ENCODE peak calls at places on chromosomes 2 and 18, in ten cellular contexts. L is heart left ventricle, G is brain microvascular endothelial cell, S is PC-3, X is ovary, B is body of pancreas, W is NB4, Z is tibial artery, E is fibroblast of pulmonary artery, I is thyroid gland. J is an unnamed sample.
A peak's percentile ranks its signal among the peaks of the same experiment; 100 is the strongest.

GRCh38 chr2:12236136-12236834 is 480.5 kb upstream of the TRIB2 start:
- DNase-seq in G (peak; percentile 45), B (no peak), Z (no peak), X (no peak), E (peak; percentile 62), W (no peak), S (no peak), I (no peak), L (no peak), J (no peak)

GRCh38 chr2:149064365-149064841 is 25.9 kb downstream of the LYPD6B start:
- DNase-seq in G (no peak), B (peak; percentile 42), S (no peak), Z (no peak), I (no peak), E (no peak), L (no peak), W (no peak), X (no peak), J (no peak)

GRCh38 chr2:174546519-174547506 is 50.8 kb downstream of the WIPF1 start:
- DNase-seq in S (peak; percentile 45), I (peak; percentile 36), Z (no peak), L (no peak), X (no peak), B (no peak), G (peak; percentile 45), W (peak; percentile 62), E (peak; percentile 60), J (peak; percentile 4)

GRCh38 chr2:201775326-201775725 is 5.4 kb downstream of the ALS2 start:
- DNase-seq in L (no peak), E (no peak), G (no peak), S (no peak), B (no peak), X (no peak), I (no peak), W (no peak), Z (no peak), J (no peak)

GRCh38 chr2:18600255-18600613 is 10.9 kb upstream of the NT5C1B start:
- DNase-seq in Z (no peak), G (no peak), E (no peak), W (no peak), B (no peak), X (no peak), S (no peak), I (no peak), L (no peak), J (no peak)

GRCh38 chr18:41977233-41977632 is 22.2 kb downstream of the PIK3C3 start:
- DNase-seq in X (no peak), B (no peak), I (no peak), Z (no peak), E (no peak), G (no peak), W (no peak), S (no peak), L (no peak), J (no peak)

GRCh38 chr18:63350230-63350629 is 16.8 kb downstream of the KDSR start:
- DNase-seq in W (no peak), G (no peak), Z (no peak), B (no peak), I (no peak), S (no peak), E (no peak), X (no peak), L (no peak), J (no peak)

GRCh38 chr2:203580846-203581245 is 45.7 kb upstream of the RAPH1 start:
- DNase-seq in X (no peak), Z (no peak), E (no peak), L (no peak), B (peak; percentile 19), W (no peak), I (peak; percentile 29), S (no peak), G (no peak), J (no peak)

GRCh38 chr2:215825709-215826108 is 187.6 kb downstream of the MREG start:
- DNase-seq in B (no peak), I (no peak), Z (no peak), G (no peak), X (no peak), E (no peak), L (no peak), S (no peak), W (no peak), J (no peak)

GRCh38 chr2:9488583-9489547 is 14.5 kb downstream of the IAH1 start:
- DNase-seq in L (no peak), B (no peak), Z (no peak), I (no peak), W (no peak), X (no peak), S (no peak), E (no peak), G (no peak), J (no peak)

GRCh38 chr2:38343212-38343611 is 33.9 kb downstream of the ATL2 start:
- DNase-seq in E (no peak), G (no peak), I (no peak), X (no peak), W (no peak), B (no peak), Z (no peak), S (no peak), L (no peak), J (no peak)

GRCh38 chr2:218644721-218645120 is 14.7 kb downstream of the ZNF142 start:
- DNase-seq in W (no peak), E (no peak), B (peak; percentile 36), L (no peak), X (no peak), Z (no peak), G (no peak), I (no peak), S (no peak), J (no peak)
- TF ChIP-seq CTCF in W (no peak), E (no peak), B (peak; percentile 26), L (no peak), X (no peak), Z (no peak), G (peak; percentile 5), I (no peak), S (peak; percentile 10), J (no peak)

GRCh38 chr2:103176289-103176915 is 414.6 kb downstream of the TMEM182 start:
- DNase-seq in W (no peak), Z (no peak), I (no peak), S (no peak), X (no peak), B (no peak), E (no peak), L (no peak), G (no peak), J (no peak)
- H3K4me3 ChIP-seq in W (no peak overlapping the region), Z (no peak overlapping the region), I (no peak overlapping the region), S (no peak overlapping the region), X (no peak overlapping the region), B (no peak overlapping the region), E (no peak overlapping the region), L (no peak overlapping the region), G (no peak overlapping the region), J (no peak overlapping the region)

GRCh38 chr2:237786936-237787335 is 11.6 kb upstream of the RBM44 start:
- DNase-seq in I (no peak), Z (no peak), W (no peak), L (no peak), X (no peak), B (no peak), S (no peak), E (no peak), G (no peak), J (no peak)

GRCh38 chr2:237797253-237797652 is 1.3 kb upstream of the RBM44 start:
- DNase-seq in Z (no peak), W (no peak), E (no peak), L (no peak), G (no peak), S (no peak), X (no peak), B (no peak), I (no peak), J (no peak)

GRCh38 chr2:237790353-237790752 is 8.2 kb upstream of the RBM44 start:
- DNase-seq in Z (no peak), B (no peak), S (peak; percentile 17), G (peak; percentile 42), X (no peak), E (peak; percentile 25), L (no peak), W (no peak), I (no peak), J (no peak)

GRCh38 chr2:237791977-237792727 is 6.4 kb upstream of the RBM44 start:
- DNase-seq in E (peak; percentile 35), X (no peak), B (no peak), I (no peak), Z (no peak), L (no peak), S (peak; percentile 19), W (no peak), G (no peak), J (no peak)
- TF ChIP-seq CTCF in E (peak; percentile 32), X (no peak), B (no peak), I (no peak), Z (no peak), L (no peak), S (peak; percentile 38), W (no peak), G (peak; percentile 62), J (peak; percentile 23)

GRCh38 chr18:9137168-9138066 is 836 bp downstream of the ANKRD12 start:
- DNase-seq in L (peak; percentile 70), G (peak; percentile 77), B (peak; percentile 73), E (peak; percentile 75), S (peak; percentile 72), X (peak; percentile 81), I (peak; percentile 63), Z (peak; percentile 44), W (peak; percentile 80), J (no peak)

GRCh38 chr18:9140381-9140780 is 3.8 kb downstream of the ANKRD12 start:
- DNase-seq in E (no peak), L (no peak), B (no peak), I (no peak), W (no peak), G (no peak), Z (no peak), X (no peak), S (no peak), J (no peak)

GRCh38 chr18:9136315-9137141 is at the start of gene ANKRD12:
- DNase-seq in W (peak; percentile 97), B (peak; percentile 97), I (peak; percentile 98), S (peak; percentile 98), Z (peak; percentile 97), L (peak; percentile 98), X (peak; percentile 97), E (peak; percentile 98), G (peak; percentile 93), J (peak; percentile 90)

GRCh38 chr18:9140984-9141383 is 4.4 kb downstream of the ANKRD12 start:
- DNase-seq in G (no peak), W (no peak), S (no peak), E (no peak), Z (no peak), L (no peak), X (no peak), B (no peak), I (no peak), J (no peak)

DNA sequence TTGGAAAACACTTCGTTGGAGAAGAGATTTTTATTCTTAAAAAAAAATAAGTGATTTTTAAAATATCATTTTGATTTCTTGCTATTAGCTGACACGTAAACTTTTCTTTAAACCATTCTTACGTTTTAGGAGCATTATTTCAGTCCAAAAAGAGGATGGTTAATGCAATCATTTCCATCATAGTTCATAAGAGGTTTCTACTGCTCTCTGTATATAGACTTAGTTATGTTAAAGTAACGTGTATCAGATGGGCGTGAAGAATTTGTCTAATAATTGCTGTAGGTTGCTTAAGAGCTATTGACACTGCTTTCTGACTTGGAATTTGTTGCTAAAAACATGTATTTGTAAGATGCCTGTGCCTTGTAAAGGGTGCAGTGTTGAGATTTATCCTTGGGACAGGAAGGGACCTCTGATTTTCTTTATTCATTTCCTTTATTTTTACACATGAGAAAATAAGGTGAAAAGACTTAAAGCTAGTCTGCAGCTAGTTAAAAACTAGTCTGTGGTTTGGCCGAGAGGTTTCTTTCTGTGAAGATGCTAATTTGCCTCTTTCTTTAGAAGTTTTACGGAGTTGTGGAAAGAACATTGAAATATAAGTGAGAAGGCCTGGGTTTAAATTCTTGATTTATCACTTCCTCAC is 2.9 kb downstream of the ANKRD12 start:
- DNase-seq in W (no peak), X (no peak), I (no peak), E (no peak), G (no peak), Z (no peak), S (no peak), B (no peak), L (no peak), J (no peak)
- H3K4me3 ChIP-seq in W (peak overlapping the region; percentile 18), X (no peak overlapping the region), I (no peak overlapping the region), E (no peak overlapping the region), G (no peak overlapping the region), Z (peak overlapping the region; percentile 80), S (peak overlapping the region; percentile 77), B (no peak overlapping the region), L (no peak overlapping the region), J (no peak overlapping the region)